ENCODE peak calls at places on chromosomes 7 and 10, in four cellular contexts. O is GM12878, R is H1, N is K562. Q is an unnamed sample.

GRCh38 chr7:139355320-139355719 is 4.4 kb upstream of the LUC7L2 start:
- DNase-seq in O (no peak), R (no peak), N (no peak), Q (no peak)

GRCh38 chr10:125629758-125630376 is 53.1 kb downstream of the TEX36 start:
- DNase-seq in O (no peak), R (no peak), N (peak; percentile 38), Q (peak; percentile 53)

GRCh38 chr7:139106959-139107358 is 2.6 kb downstream of the ZC3HAV1 start:
- DNase-seq in O (no peak), R (no peak), N (peak; percentile 19), Q (no peak)

GRCh38 chr10:97065128-97065527 is 120.6 kb downstream of the SLIT1 start:
- DNase-seq in O (no peak), R (no peak), N (no peak), Q (no peak)

GRCh38 chr7:131501422-131501821 is 55.0 kb downstream of the PODXL start:
- DNase-seq in O (no peak), R (no peak), N (no peak), Q (peak; percentile 92)

GRCh38 chr10:131422731-131423130 is 111.2 kb upstream of the TCERG1L start:
- DNase-seq in O (no peak), R (no peak), N (no peak), Q (no peak)

GRCh38 chr10:13414855-13415254 is 66.8 kb upstream of the SEPHS1 start:
- DNase-seq in O (no peak), R (no peak), N (peak; percentile 24), Q (no peak)

GRCh38 chr7:27182861-27183681 is 2.0 kb downstream of the HOXA11 start:
- DNase-seq in O (no peak), R (no peak), N (no peak), Q (no peak)

GRCh38 chr7:36473454-36474282 is 84.0 kb downstream of the ANLN start:
- DNase-seq in O (no peak), R (no peak), N (peak; percentile 53), Q (no peak)

GRCh38 chr7:41047789-41048191 is 655.1 kb downstream of the INHBA start:
- DNase-seq in O (no peak), R (no peak), N (no peak), Q (peak; percentile 77)

GRCh38 chr7:26690135-26690534 is 174.3 kb downstream of the SKAP2 start:
- DNase-seq in O (no peak), R (no peak), N (no peak), Q (no peak)

GRCh38 chr7:155069992-155070827 is at the start of gene HTR5A:
- DNase-seq in O (peak; percentile 11), R (peak; percentile 78), N (peak; percentile 96), Q (peak; percentile 80)

GRCh38 chr10:131943021-131943814 is 38.5 kb downstream of the BNIP3 start:
- DNase-seq in O (no peak), R (peak; percentile 29), N (peak; percentile 33), Q (no peak)

GRCh38 chr10:24947304-24948097 is 4.9 kb downstream of the PRTFDC1 start:
- DNase-seq in O (peak; percentile 51), R (no peak), N (no peak), Q (peak; percentile 73)

GRCh38 chr10:110530131-110530831 is 32.6 kb downstream of the DUSP5 start:
- DNase-seq in O (no peak), R (peak; percentile 54), N (no peak), Q (no peak)

GRCh38 chr10:71457908-71458307 is 61.2 kb downstream of the CDH23 start:
- DNase-seq in O (no peak), R (no peak), N (no peak), Q (no peak)

GRCh38 chr10:28778524-28778923 is 101.2 kb downstream of the BAMBI start:
- DNase-seq in O (no peak), R (no peak), N (peak; percentile 27), Q (peak; percentile 13)

GRCh38 chr10:123136221-123136805 is 543 bp downstream of the HMX3 start:
- DNase-seq in O (no peak), R (no peak), N (peak; percentile 42), Q (no peak)

GRCh38 chr10:23534328-23534727 is 95.5 kb downstream of the OTUD1 start:
- DNase-seq in O (no peak), R (no peak), N (no peak), Q (no peak)

GRCh38 chr10:113558336-113558735 is 5.5 kb downstream of the HABP2 start:
- DNase-seq in O (no peak), R (peak; percentile 78), N (no peak), Q (no peak)

GRCh38 chr10:84563355-84563754 is 235.0 kb downstream of the CCSER2 start:
- DNase-seq in O (peak; percentile 23), R (no peak), N (no peak), Q (no peak)

GRCh38 chr7:23100697-23101096 is 4.9 kb upstream of the KLHL7 start:
- DNase-seq in O (no peak), R (no peak), N (peak; percentile 16), Q (no peak)

GRCh38 chr7:149285581-149285975 is 23.6 kb downstream of the ZNF783 start:
- DNase-seq in O (no peak), R (no peak), N (no peak), Q (peak; percentile 11)

GRCh38 chr7:128805225-128805624 is 13.5 kb downstream of the CCDC136 start:
- DNase-seq in O (no peak), R (no peak), N (no peak), Q (no peak)

GRCh38 chr10:87837445-87837844 is 19.4 kb upstream of the ATAD1 start:
- DNase-seq in O (no peak), R (no peak), N (no peak), Q (no peak)

GRCh38 chr10:70362357-70362756 is 20.1 kb downstream of the LRRC20 start:
- DNase-seq in O (no peak), R (no peak), N (no peak), Q (no peak)

GRCh38 chr7:128929201-128929808 is 8.4 kb upstream of the IRF5 start:
- DNase-seq in O (no peak), R (no peak), N (no peak), Q (no peak)

GRCh38 chr7:124324262-124324661 is 291.4 kb upstream of the TMEM229A start:
- DNase-seq in O (no peak), R (no peak), N (no peak), Q (peak; percentile 18)

GRCh38 chr7:29806131-29806792 is at the start of gene WIPF3:
- DNase-seq in O (no peak), R (no peak), N (peak; percentile 89), Q (no peak)

GRCh38 chr10:91955114-91955513 is 31.5 kb downstream of the BTAF1 start:
- DNase-seq in O (no peak), R (no peak), N (no peak), Q (no peak)

GRCh38 chr7:116497708-116498107 is 1.8 kb upstream of the CAV2 start:
- DNase-seq in O (no peak), R (no peak), N (no peak), Q (peak; percentile 80)

GRCh38 chr7:106064329-106064728 is 47.8 kb downstream of the SYPL1 start:
- DNase-seq in O (no peak), R (no peak), N (no peak), Q (no peak)

GRCh38 chr7:91556956-91557650 is 292.9 kb downstream of the FZD1 start:
- DNase-seq in O (no peak), R (no peak), N (no peak), Q (no peak)

GRCh38 chr7:108261560-108262255 is 131.5 kb upstream of the LAMB4 start:
- DNase-seq in O (no peak), R (no peak), N (no peak), Q (no peak)

GRCh38 chr7:83014546-83014945 is 148.1 kb downstream of the PCLO start:
- DNase-seq in O (no peak), R (no peak), N (no peak), Q (no peak)

GRCh38 chr7:78924581-78924980 is 528.9 kb downstream of the MAGI2 start:
- DNase-seq in O (no peak), R (no peak), N (no peak), Q (peak; percentile 43)

GRCh38 chr7:115116773-115117715 is 195.2 kb downstream of the MDFIC start:
- DNase-seq in O (no peak), R (no peak), N (no peak), Q (no peak)

DNA sequence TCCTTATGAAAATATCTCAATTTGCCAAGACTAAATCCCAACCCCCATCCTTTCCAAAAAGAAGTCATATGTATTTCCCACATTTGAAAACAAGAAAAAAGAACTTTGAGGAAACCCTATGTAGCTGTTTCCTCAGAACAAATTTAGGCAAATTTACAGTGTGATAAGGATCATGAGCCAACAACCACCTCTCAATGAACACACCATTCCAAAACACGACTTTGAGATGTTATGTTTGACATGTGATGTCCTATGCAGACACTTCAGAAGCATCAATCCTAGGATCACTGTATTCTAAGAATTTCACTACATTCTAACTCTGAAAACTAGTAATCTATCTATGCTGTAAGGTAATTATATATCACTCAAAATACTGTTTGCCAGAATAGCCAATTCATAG is 62.2 kb downstream of the NT5C2 start:
- DNase-seq in O (no peak), R (no peak), N (no peak), Q (no peak)
- TF ChIP-seq CHD1 in O (no peak), R (no peak), N (no peak), Q (no peak)

DNA sequence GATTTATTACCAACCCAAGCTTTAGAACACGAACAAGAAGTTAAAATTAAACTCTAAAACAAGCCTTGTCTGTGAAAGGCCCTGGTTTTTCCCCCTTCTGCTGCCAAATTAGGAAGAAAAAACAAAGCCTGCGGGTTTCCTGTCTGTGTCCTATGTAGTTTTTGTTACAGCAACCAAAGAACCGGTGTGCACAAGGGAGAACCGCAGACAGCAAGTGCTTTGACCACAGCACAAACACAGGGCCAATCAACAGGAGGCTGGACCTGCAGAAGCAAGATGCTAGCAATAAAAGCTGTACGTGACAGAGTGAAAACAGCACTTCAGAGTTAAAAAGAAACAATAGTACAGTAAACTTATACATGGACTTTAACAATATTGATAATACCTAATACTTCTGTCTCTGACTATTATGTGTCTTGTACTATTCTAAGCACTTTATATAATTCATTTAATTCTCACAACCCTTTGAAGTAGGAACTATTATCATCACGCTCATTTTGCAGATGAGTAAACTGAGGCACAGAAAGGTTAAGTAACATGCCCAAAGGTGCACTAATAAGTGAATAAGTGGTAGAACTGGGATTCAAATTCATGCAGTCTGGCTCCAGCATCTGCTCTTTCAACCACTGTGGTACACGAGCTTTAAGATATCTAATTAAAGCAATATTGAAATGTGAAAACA is 66.0 kb downstream of the STK17A start:
- DNase-seq in O (peak; percentile 97), R (no peak), N (no peak), Q (peak; percentile 85)
- TF ChIP-seq CHD1 in O (peak; percentile 65), R (no peak), N (no peak), Q (no peak)

GRCh38 chr10:42970451-42971250 is 106.2 kb upstream of the RET start:
- DNase-seq in O (no peak), R (no peak), N (no peak), Q (no peak)
- TF ChIP-seq CHD1 in O (no peak), R (no peak), N (no peak), Q (no peak)

DNA sequence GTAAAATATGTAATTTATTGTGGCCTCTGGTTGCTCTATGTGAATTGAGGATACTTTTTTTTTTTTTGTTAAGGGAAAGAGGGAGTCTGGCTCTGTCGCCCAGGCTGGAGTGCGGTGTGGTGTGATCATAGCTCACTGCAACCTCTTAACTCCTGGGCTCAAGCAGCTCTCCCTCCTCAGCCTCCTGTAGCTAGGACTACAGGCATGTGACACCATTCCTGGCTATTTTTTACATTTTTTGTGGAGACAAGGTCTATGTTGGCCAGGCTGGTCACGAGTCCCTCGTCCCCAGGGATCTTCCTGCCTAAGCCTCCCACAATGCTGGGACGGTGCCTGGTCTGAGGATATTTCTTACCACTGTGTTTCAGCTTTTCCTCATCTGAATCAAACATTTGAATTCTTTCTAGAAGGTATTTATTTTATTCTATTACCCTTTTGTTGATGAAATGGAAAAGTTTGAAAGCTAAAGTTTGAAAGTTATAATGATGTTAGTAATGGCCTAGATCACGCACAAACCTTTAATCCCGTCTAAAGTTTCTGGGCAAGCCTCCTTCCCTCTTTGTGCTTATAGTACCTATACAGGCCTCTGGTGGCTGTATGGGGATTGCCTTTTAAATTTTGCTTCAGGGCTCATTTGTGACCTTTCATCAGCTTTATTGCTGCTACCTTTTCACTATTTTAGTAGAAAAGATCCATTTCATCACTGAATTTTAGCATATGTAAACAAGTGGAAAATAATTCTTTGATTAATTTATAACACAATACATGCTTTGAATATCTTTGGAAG is 2.0 kb downstream of the IFRD1 start:
- DNase-seq in O (no peak), R (no peak), N (no peak), Q (peak; percentile 42)
- TF ChIP-seq CHD1 in O (no peak), R (no peak), N (no peak), Q (no peak)